ENCODE peak calls at places on chromosomes 2 and 18, in ten cellular contexts. One of them, this sample, is unnamed.

GRCh38 chr2:98282109-98282508 is 64.1 kb upstream of the CNGA3 start:
- DNase-seq in CD8-positive, alpha-beta T cell: no peak
- DNase-seq in lower leg skin: no peak
- DNase-seq in aorta: no peak
- DNase-seq in IMR-90: no peak
- DNase-seq in thoracic aorta: no peak
- DNase-seq in gastrocnemius medialis: no peak
- DNase-seq in astrocyte: no peak
- DNase-seq in endothelial cell of umbilical vein: no peak
- DNase-seq in bronchial epithelial cell: peak
- DNase-seq in this sample: no peak

GRCh38 chr2:144607899-144608477 is 88.1 kb upstream of the ZEB2 start:
- DNase-seq in CD8-positive, alpha-beta T cell: no peak
- DNase-seq in lower leg skin: no peak
- DNase-seq in aorta: no peak
- DNase-seq in IMR-90: peak
- DNase-seq in thoracic aorta: no peak
- DNase-seq in gastrocnemius medialis: no peak
- DNase-seq in astrocyte: peak
- DNase-seq in endothelial cell of umbilical vein: no peak
- DNase-seq in bronchial epithelial cell: no peak
- DNase-seq in this sample: peak

GRCh38 chr2:145800201-145801091 is 1280.5 kb upstream of the ZEB2 start:
- DNase-seq in CD8-positive, alpha-beta T cell: no peak
- DNase-seq in lower leg skin: no peak
- DNase-seq in aorta: no peak
- DNase-seq in IMR-90: no peak
- DNase-seq in thoracic aorta: no peak
- DNase-seq in gastrocnemius medialis: no peak
- DNase-seq in astrocyte: peak
- DNase-seq in endothelial cell of umbilical vein: peak
- DNase-seq in bronchial epithelial cell: peak
- DNase-seq in this sample: no peak

GRCh38 chr18:62210138-62210537 is 23.1 kb downstream of the RELCH start:
- DNase-seq in CD8-positive, alpha-beta T cell: no peak
- DNase-seq in lower leg skin: no peak
- DNase-seq in aorta: no peak
- DNase-seq in IMR-90: no peak
- DNase-seq in thoracic aorta: no peak
- DNase-seq in gastrocnemius medialis: no peak
- DNase-seq in astrocyte: no peak
- DNase-seq in endothelial cell of umbilical vein: no peak
- DNase-seq in bronchial epithelial cell: no peak
- DNase-seq in this sample: no peak

GRCh38 chr2:221629478-221629877 is 57.4 kb upstream of the EPHA4 start:
- DNase-seq in CD8-positive, alpha-beta T cell: no peak
- DNase-seq in lower leg skin: no peak
- DNase-seq in aorta: no peak
- DNase-seq in IMR-90: peak
- DNase-seq in thoracic aorta: no peak
- DNase-seq in gastrocnemius medialis: no peak
- DNase-seq in astrocyte: peak
- DNase-seq in endothelial cell of umbilical vein: no peak
- DNase-seq in bronchial epithelial cell: peak
- DNase-seq in this sample: no peak

GRCh38 chr2:121501070-121501469 is 29.6 kb upstream of the RNU4ATAC start:
- DNase-seq in CD8-positive, alpha-beta T cell: no peak
- DNase-seq in lower leg skin: no peak
- DNase-seq in aorta: no peak
- DNase-seq in IMR-90: peak
- DNase-seq in thoracic aorta: no peak
- DNase-seq in gastrocnemius medialis: no peak
- DNase-seq in astrocyte: peak
- DNase-seq in endothelial cell of umbilical vein: no peak
- DNase-seq in bronchial epithelial cell: peak
- DNase-seq in this sample: no peak

GRCh38 chr2:19347619-19348562 is 10.5 kb downstream of the OSR1 start:
- DNase-seq in CD8-positive, alpha-beta T cell: peak
- DNase-seq in lower leg skin: peak
- DNase-seq in aorta: peak
- DNase-seq in IMR-90: peak
- DNase-seq in thoracic aorta: peak
- DNase-seq in gastrocnemius medialis: peak
- DNase-seq in astrocyte: peak
- DNase-seq in endothelial cell of umbilical vein: peak
- DNase-seq in bronchial epithelial cell: peak
- DNase-seq in this sample: peak

GRCh38 chr18:52903858-52904257 is 563.9 kb downstream of the DCC start:
- DNase-seq in CD8-positive, alpha-beta T cell: no peak
- DNase-seq in lower leg skin: no peak
- DNase-seq in aorta: no peak
- DNase-seq in IMR-90: no peak
- DNase-seq in thoracic aorta: no peak
- DNase-seq in gastrocnemius medialis: no peak
- DNase-seq in astrocyte: no peak
- DNase-seq in endothelial cell of umbilical vein: no peak
- DNase-seq in bronchial epithelial cell: peak
- DNase-seq in this sample: no peak

GRCh38 chr2:189096769-189097447 is 82.7 kb downstream of the COL5A2 start:
- DNase-seq in CD8-positive, alpha-beta T cell: no peak
- DNase-seq in lower leg skin: no peak
- DNase-seq in aorta: no peak
- DNase-seq in IMR-90: peak
- DNase-seq in thoracic aorta: no peak
- DNase-seq in gastrocnemius medialis: no peak
- DNase-seq in astrocyte: peak
- DNase-seq in endothelial cell of umbilical vein: peak
- DNase-seq in bronchial epithelial cell: peak
- DNase-seq in this sample: no peak

GRCh38 chr2:22126978-22127377 is 1003.2 kb downstream of the TDRD15 start:
- DNase-seq in CD8-positive, alpha-beta T cell: no peak
- DNase-seq in lower leg skin: no peak
- DNase-seq in aorta: no peak
- DNase-seq in IMR-90: no peak
- DNase-seq in thoracic aorta: no peak
- DNase-seq in gastrocnemius medialis: no peak
- DNase-seq in astrocyte: no peak
- DNase-seq in endothelial cell of umbilical vein: no peak
- DNase-seq in bronchial epithelial cell: no peak
- DNase-seq in this sample: no peak

DNA sequence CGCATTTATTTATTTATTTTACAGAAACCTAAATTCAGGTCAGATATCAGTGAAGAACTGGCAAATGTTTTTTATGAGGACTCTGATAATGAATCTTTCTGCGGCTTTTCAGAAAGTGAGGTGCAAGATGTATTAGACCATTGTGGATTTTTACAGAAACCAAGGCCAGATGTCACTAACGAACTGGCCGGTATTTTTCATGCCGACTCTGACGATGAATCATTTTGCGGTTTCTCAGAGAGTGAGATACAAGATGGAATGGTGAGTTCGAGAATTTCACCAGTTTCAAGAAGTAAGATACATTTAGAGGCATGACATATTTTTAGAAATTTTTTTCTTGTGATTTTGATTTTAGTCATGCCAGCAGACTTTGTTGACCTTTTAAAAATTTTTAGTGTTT is 4.6 kb downstream of the CDCA7 start:
- DNase-seq in CD8-positive, alpha-beta T cell: no peak
- DNase-seq in lower leg skin: no peak
- DNase-seq in aorta: no peak
- DNase-seq in IMR-90: peak
- DNase-seq in thoracic aorta: no peak
- DNase-seq in gastrocnemius medialis: no peak
- DNase-seq in astrocyte: peak
- DNase-seq in endothelial cell of umbilical vein: no peak
- DNase-seq in bronchial epithelial cell: no peak
- DNase-seq in this sample: no peak
- H3K4me3 ChIP-seq in CD8-positive, alpha-beta T cell: no peak
- H3K4me3 ChIP-seq in lower leg skin: no peak
- H3K4me3 ChIP-seq in aorta: no peak
- H3K4me3 ChIP-seq in IMR-90: no peak
- H3K4me3 ChIP-seq in thoracic aorta: no peak
- H3K4me3 ChIP-seq in gastrocnemius medialis: no peak
- H3K4me3 ChIP-seq in astrocyte: no peak
- H3K4me3 ChIP-seq in endothelial cell of umbilical vein: no peak
- H3K4me3 ChIP-seq in bronchial epithelial cell: no peak
- H3K4me3 ChIP-seq in this sample: no peak

DNA sequence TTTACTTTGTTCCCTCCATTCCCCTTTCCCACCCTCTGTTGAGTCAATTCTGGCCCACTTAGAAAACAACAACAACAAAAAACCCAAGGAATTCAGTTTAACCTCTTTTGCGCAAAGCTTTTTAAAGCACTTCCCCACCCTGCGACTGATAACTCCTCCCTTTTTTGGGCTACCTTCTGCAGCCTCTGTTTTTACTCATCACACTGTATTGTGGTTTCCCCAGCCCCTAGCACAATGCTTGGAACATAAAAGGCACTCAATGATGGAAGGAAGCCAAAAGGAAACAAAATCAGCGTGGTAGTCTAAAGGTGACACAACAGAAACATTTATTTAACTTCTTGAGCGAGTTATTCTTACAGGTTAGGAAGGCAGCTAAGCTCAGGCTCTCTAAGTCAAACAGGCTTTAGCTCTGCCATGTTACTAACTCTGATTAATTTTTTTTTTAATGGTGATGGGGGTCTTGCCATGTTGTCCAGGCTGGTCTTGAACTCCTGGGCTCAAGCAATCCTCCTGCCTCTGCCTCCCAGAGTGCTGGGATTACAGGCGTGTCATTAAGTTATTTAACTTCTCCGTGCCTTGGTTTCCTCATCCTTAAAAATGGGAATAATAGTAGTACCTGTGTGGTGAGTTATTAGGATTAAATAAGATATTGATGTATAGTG is 1.3 kb downstream of the CEP68 start:
- DNase-seq in CD8-positive, alpha-beta T cell: peak
- DNase-seq in lower leg skin: peak
- DNase-seq in aorta: no peak
- DNase-seq in IMR-90: peak
- DNase-seq in thoracic aorta: no peak
- DNase-seq in gastrocnemius medialis: no peak
- DNase-seq in astrocyte: peak
- DNase-seq in endothelial cell of umbilical vein: peak
- DNase-seq in bronchial epithelial cell: peak
- DNase-seq in this sample: no peak
- H3K4me3 ChIP-seq in CD8-positive, alpha-beta T cell: peak
- H3K4me3 ChIP-seq in lower leg skin: no peak
- H3K4me3 ChIP-seq in aorta: peak
- H3K4me3 ChIP-seq in IMR-90: peak
- H3K4me3 ChIP-seq in thoracic aorta: peak
- H3K4me3 ChIP-seq in gastrocnemius medialis: peak
- H3K4me3 ChIP-seq in astrocyte: peak
- H3K4me3 ChIP-seq in endothelial cell of umbilical vein: peak
- H3K4me3 ChIP-seq in bronchial epithelial cell: peak
- H3K4me3 ChIP-seq in this sample: peak

DNA sequence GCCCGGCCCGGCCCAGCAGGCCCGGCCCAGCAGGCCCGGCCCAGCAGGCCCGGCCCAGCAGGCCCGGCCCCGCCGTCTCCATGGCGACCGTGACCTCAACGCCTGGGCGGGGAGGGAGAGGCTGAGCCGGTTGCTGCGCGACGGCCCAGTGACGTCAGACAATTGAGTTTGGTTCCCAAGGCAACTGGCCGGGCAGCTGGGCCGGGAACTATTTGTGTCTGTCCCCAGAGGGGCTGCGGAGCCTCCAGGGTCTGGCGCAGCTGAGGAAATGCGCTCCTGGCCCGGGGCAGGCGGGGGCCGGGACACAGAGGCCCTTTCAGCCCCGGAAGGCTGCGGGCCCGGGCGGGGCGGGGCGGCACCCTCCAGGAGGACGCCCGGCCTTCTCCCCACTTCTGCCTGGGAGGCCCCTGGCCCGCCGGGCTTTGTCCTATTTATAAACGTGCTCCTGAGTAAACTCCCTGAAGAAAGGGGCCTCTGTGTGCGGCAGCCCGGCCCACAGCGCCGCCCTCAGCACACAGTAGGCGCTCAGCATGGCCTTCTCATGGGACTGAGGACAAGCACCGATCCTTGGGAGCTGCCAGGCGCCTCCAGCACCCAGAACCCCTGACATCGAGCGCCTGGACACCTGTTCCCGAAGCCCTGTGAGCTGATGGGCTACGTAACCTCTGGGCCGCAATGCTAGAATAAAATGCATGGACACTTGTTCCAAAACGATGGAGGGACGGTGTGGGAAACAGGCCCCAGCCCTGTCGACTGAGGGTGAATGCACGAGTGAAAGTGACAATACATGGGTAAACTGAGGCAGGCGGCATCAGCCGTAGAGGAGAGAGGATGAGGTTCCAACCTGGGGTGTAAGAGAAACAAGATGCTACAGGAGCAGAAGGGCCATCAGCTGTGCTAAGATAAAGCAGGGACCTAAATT is 12.3 kb downstream of the TEX44 start:
- DNase-seq in CD8-positive, alpha-beta T cell: peak
- DNase-seq in lower leg skin: peak
- DNase-seq in aorta: peak
- DNase-seq in IMR-90: peak
- DNase-seq in thoracic aorta: peak
- DNase-seq in gastrocnemius medialis: peak
- DNase-seq in astrocyte: peak
- DNase-seq in endothelial cell of umbilical vein: peak
- DNase-seq in bronchial epithelial cell: peak
- DNase-seq in this sample: peak
- H3K4me3 ChIP-seq in CD8-positive, alpha-beta T cell: peak
- H3K4me3 ChIP-seq in lower leg skin: no peak
- H3K4me3 ChIP-seq in aorta: peak
- H3K4me3 ChIP-seq in IMR-90: peak
- H3K4me3 ChIP-seq in thoracic aorta: peak
- H3K4me3 ChIP-seq in gastrocnemius medialis: peak
- H3K4me3 ChIP-seq in astrocyte: peak
- H3K4me3 ChIP-seq in endothelial cell of umbilical vein: peak
- H3K4me3 ChIP-seq in bronchial epithelial cell: peak
- H3K4me3 ChIP-seq in this sample: peak

GRCh38 chr2:17199741-17200140 is 318.5 kb downstream of the RAD51AP2 start:
- DNase-seq in CD8-positive, alpha-beta T cell: no peak
- DNase-seq in lower leg skin: no peak
- DNase-seq in aorta: no peak
- DNase-seq in IMR-90: no peak
- DNase-seq in thoracic aorta: no peak
- DNase-seq in gastrocnemius medialis: no peak
- DNase-seq in astrocyte: peak
- DNase-seq in endothelial cell of umbilical vein: no peak
- DNase-seq in bronchial epithelial cell: no peak
- DNase-seq in this sample: no peak
- H3K4me3 ChIP-seq in CD8-positive, alpha-beta T cell: no peak
- H3K4me3 ChIP-seq in lower leg skin: no peak
- H3K4me3 ChIP-seq in aorta: no peak
- H3K4me3 ChIP-seq in IMR-90: no peak
- H3K4me3 ChIP-seq in thoracic aorta: no peak
- H3K4me3 ChIP-seq in gastrocnemius medialis: no peak
- H3K4me3 ChIP-seq in astrocyte: no peak
- H3K4me3 ChIP-seq in endothelial cell of umbilical vein: no peak
- H3K4me3 ChIP-seq in bronchial epithelial cell: no peak
- H3K4me3 ChIP-seq in this sample: no peak